ENCODE peak calls at places on chromosomes 3 and 15, in five cellular contexts. O is H7, S is D721Med, G is activated T-cell treated with anti-CD3 and anti-CD28 coated beads for 4 hours, H is SW480. L is an unnamed sample.

GRCh38 chr15:95284933-95285401 is 1045.5 kb upstream of the NR2F2 start:
- DNase-seq in O (no peak), H (no peak), G (no peak), S (no peak), L (peak; percentile 58)

GRCh38 chr15:28955686-28956421 is 70.1 kb downstream of the APBA2 start:
- DNase-seq in O (no peak), H (peak; percentile 25), S (no peak), G (no peak), L (peak; percentile 33)

GRCh38 chr3:120477826-120478225 is 27.0 kb upstream of the FSTL1 start:
- DNase-seq in H (no peak), S (no peak), O (no peak), G (no peak), L (peak; percentile 41)

GRCh38 chr3:77065750-77066149 is 25.9 kb downstream of the ROBO2 start:
- DNase-seq in O (no peak), H (no peak), S (no peak), G (no peak), L (no peak)

GRCh38 chr3:17144665-17144993 is 259.9 kb downstream of the PLCL2 start:
- DNase-seq in O (no peak), S (no peak), G (no peak), H (no peak), L (no peak)

GRCh38 chr3:18066899-18067582 is 324.6 kb upstream of the TBC1D5 start:
- DNase-seq in G (no peak), O (no peak), H (no peak), S (no peak), L (no peak)

GRCh38 chr3:15303728-15304127 is 28.7 kb downstream of the SH3BP5 start:
- DNase-seq in S (no peak), G (no peak), O (no peak), H (no peak), L (no peak)

GRCh38 chr15:33374181-33375006 is 63.6 kb downstream of the RYR3 start:
- DNase-seq in S (no peak), H (no peak), G (no peak), O (no peak), L (no peak)

GRCh38 chr3:27617552-27617951 is 104.6 kb downstream of the EOMES start:
- DNase-seq in S (no peak), H (no peak), O (no peak), G (no peak), L (no peak)

GRCh38 chr15:48865387-48866079 is 12.4 kb upstream of the EID1 start:
- DNase-seq in H (no peak), S (no peak), O (peak; percentile 42), G (no peak), L (peak; percentile 76)

GRCh38 chr3:42790714-42791229 is 13.5 kb downstream of the HIGD1A start:
- DNase-seq in O (no peak), H (no peak), G (no peak), S (no peak), L (no peak)

GRCh38 chr3:77081240-77081661 is 41.4 kb downstream of the ROBO2 start:
- DNase-seq in H (no peak), O (no peak), S (no peak), G (no peak), L (no peak)

GRCh38 chr15:86061581-86061980 is 18.1 kb upstream of the AGBL1 start:
- DNase-seq in G (no peak), S (no peak), O (no peak), H (no peak), L (no peak)

GRCh38 chr15:69951511-69952209 is 146.1 kb downstream of the TLE3 start:
- DNase-seq in H (no peak), O (no peak), S (no peak), G (no peak), L (no peak)

GRCh38 chr3:138227650-138228049 is 40.5 kb downstream of the ARMC8 start:
- DNase-seq in G (no peak), S (no peak), H (no peak), O (no peak), L (no peak)

GRCh38 chr3:159850481-159850880 is 138.2 kb upstream of the IL12A start:
- DNase-seq in H (no peak), O (no peak), S (no peak), G (no peak), L (no peak)

GRCh38 chr15:95329362-95329761 is 1001.1 kb upstream of the NR2F2 start:
- DNase-seq in S (no peak), G (no peak), O (no peak), H (no peak), L (no peak)

GRCh38 chr3:59968510-59968909 is 918.7 kb upstream of the CFAP20DC start:
- DNase-seq in G (no peak), S (no peak), O (peak; percentile 12), H (no peak), L (no peak)

GRCh38 chr3:45574067-45574494 is 20.5 kb upstream of the LIMD1 start:
- DNase-seq in S (no peak), G (no peak), H (no peak), O (no peak), L (no peak)

L was measured in endodermal cell.